ENCODE peak calls at places on chromosomes 4 and X, in ten cellular contexts. D is iris pigment epithelial cell; A is lower lobe of right lung; H is stimulated activated CD4-positive, alpha-beta T cell treated with anti-CD3 and anti-CD28 coated beads, Interleukin-2, amount 100 ng/mL, for 48 hours; E is lower leg skin; Q is activated T-cell treated with anti-CD3 and anti-CD28 coated beads, Interleukin-2, amount 50 U/mL, for 72 hours; M is H7; U is NCI-H460; N is ACHN; F is SJSA1. X is an unnamed sample.

GRCh38 chrX:13029341-13029740 is 15.1 kb downstream of the FAM9C start:
- DNase-seq in E (no peak), H (no peak), A (no peak), U (peak), N (peak), D (peak), M (no peak), F (peak), Q (no peak), X (peak)

GRCh38 chr4:22502895-22503814 is 12.7 kb downstream of the ADGRA3 start:
- DNase-seq in A (no peak), E (no peak), H (no peak), D (peak), U (no peak), N (no peak), Q (no peak), F (no peak), M (no peak), X (peak)

GRCh38 chr4:46390353-46391058 is 578 bp upstream of the GABRA2 start:
- DNase-seq in H (no peak), Q (no peak), F (no peak), D (peak), E (no peak), M (peak), N (no peak), U (no peak), A (no peak), X (no peak)

GRCh38 chrX:150150081-150150779 is 211.9 kb upstream of the EOLA2 start:
- DNase-seq in A (no peak), F (no peak), M (no peak), Q (no peak), N (no peak), H (no peak), U (no peak), E (no peak), D (no peak), X (peak)

GRCh38 chr4:163332526-163333405 is at the start of gene NPY1R:
- DNase-seq in M (peak), E (peak), A (peak), N (peak), D (peak), Q (peak), F (peak), H (no peak), U (peak), X (peak)

GRCh38 chr4:185512516-185512915 is 22.8 kb downstream of the PDLIM3 start:
- DNase-seq in M (no peak), F (no peak), E (no peak), Q (no peak), A (no peak), U (no peak), H (no peak), D (peak), N (no peak), X (peak)

GRCh38 chrX:134646671-134647070 is 11.6 kb downstream of the PLAC1 start:
- DNase-seq in D (no peak), A (no peak), E (no peak), F (no peak), Q (no peak), U (no peak), H (no peak), M (no peak), N (no peak), X (no peak)

GRCh38 chr4:15327311-15328298 is 100.2 kb upstream of the C1QTNF7 start:
- DNase-seq in F (peak), Q (no peak), E (peak), D (peak), U (no peak), N (no peak), M (no peak), A (no peak), H (no peak), X (peak)

GRCh38 chrX:51837926-51838325 is 55.5 kb upstream of the MAGED1 start:
- DNase-seq in A (no peak), U (no peak), F (no peak), H (no peak), Q (no peak), N (no peak), D (peak), E (peak), M (no peak), X (peak)

GRCh38 chr4:78560296-78560963 is 8.9 kb downstream of the ANXA3 start:
- DNase-seq in Q (no peak), H (no peak), E (no peak), A (no peak), M (no peak), D (peak), U (peak), F (peak), N (peak), X (peak)

GRCh38 chrX:22674947-22675346 is 324.8 kb upstream of the DDX53 start:
- DNase-seq in D (no peak), A (no peak), N (no peak), H (no peak), M (no peak), U (no peak), E (no peak), F (no peak), Q (no peak), X (no peak)

GRCh38 chrX:153778151-153778551 is 2.7 kb upstream of the SRPK3 start:
- DNase-seq in N (no peak), E (no peak), F (no peak), Q (no peak), M (peak), H (no peak), U (no peak), D (no peak), A (no peak), X (no peak)

GRCh38 chr4:161762796-161763195 is 401.0 kb downstream of the FSTL5 start:
- DNase-seq in A (no peak), Q (no peak), D (peak), E (no peak), H (no peak), M (no peak), N (no peak), F (no peak), U (no peak), X (peak)

GRCh38 chr4:69484011-69484410 is 11.7 kb downstream of the UGT2B4 start:
- DNase-seq in U (no peak), F (no peak), D (no peak), A (no peak), M (no peak), H (no peak), N (no peak), E (no peak), Q (no peak), X (no peak)

GRCh38 chrX:85922821-85923220 is 124.5 kb downstream of the CHM start:
- DNase-seq in F (no peak), D (peak), U (no peak), E (no peak), H (no peak), Q (no peak), A (no peak), N (no peak), M (no peak), X (peak)

GRCh38 chr4:55378617-55379467 is 16.9 kb upstream of the TMEM165 start:
- DNase-seq in E (no peak), Q (no peak), U (peak), A (peak), N (no peak), M (no peak), F (peak), H (no peak), D (no peak), X (peak)

GRCh38 chrX:77003956-77004355 is 443.2 kb upstream of the FGF16 start:
- DNase-seq in Q (peak), F (no peak), D (no peak), A (no peak), H (peak), U (no peak), E (no peak), M (no peak), N (no peak), X (no peak)

GRCh38 chr4:143555676-143556075 is 42.2 kb downstream of the SMARCA5 start:
- DNase-seq in D (peak), U (no peak), E (no peak), Q (no peak), A (no peak), M (no peak), H (no peak), N (no peak), F (no peak), X (no peak)

GRCh38 chr4:187209921-187210613 is 486.4 kb upstream of the FAT1 start:
- DNase-seq in M (no peak), E (no peak), F (peak), A (no peak), U (no peak), Q (no peak), N (no peak), D (peak), H (no peak), X (peak)

GRCh38 chr4:1487761-1488160 is 81.5 kb upstream of the NKX1-1 start:
- DNase-seq in A (no peak), F (no peak), N (no peak), Q (no peak), H (no peak), M (no peak), U (no peak), E (no peak), D (no peak), X (no peak)

GRCh38 chr4:107261241-107261874 is 225.2 kb upstream of the DKK2 start:
- DNase-seq in E (no peak), A (no peak), D (peak), Q (no peak), N (no peak), H (no peak), U (no peak), M (no peak), F (no peak), X (peak)

GRCh38 chr4:169115897-169116254 is 105.8 kb upstream of the CBR4 start:
- DNase-seq in F (peak), U (peak), D (peak), A (peak), E (no peak), M (peak), N (peak), H (no peak), Q (peak), X (peak)

GRCh38 chrX:84907324-84907946 is 96.2 kb upstream of the APOOL start:
- DNase-seq in F (peak), N (peak), D (peak), U (peak), A (no peak), H (no peak), Q (no peak), M (no peak), E (no peak), X (peak)

GRCh38 chrX:1717326-1717725 is 102.5 kb downstream of the ASMT start:
- DNase-seq in D (no peak), A (no peak), U (no peak), Q (no peak), N (no peak), M (no peak), F (no peak), H (no peak), E (no peak), X (no peak)

GRCh38 chr4:47075241-47075640 is 43.9 kb downstream of the GABRB1 start:
- DNase-seq in Q (no peak), F (peak), N (no peak), M (no peak), H (no peak), A (no peak), U (no peak), E (no peak), D (peak), X (peak)

GRCh38 chr4:56871357-56871993 is 36.2 kb upstream of the REST start:
- DNase-seq in U (no peak), M (peak), D (peak), H (no peak), F (peak), A (no peak), Q (no peak), E (no peak), N (no peak), X (peak)

GRCh38 chrX:14124562-14124961 is 94.9 kb upstream of the GEMIN8 start:
- DNase-seq in A (no peak), H (no peak), M (no peak), E (no peak), U (no peak), Q (no peak), F (no peak), D (no peak), N (no peak), X (no peak)

GRCh38 chr4:147825451-147826287 is 93.8 kb downstream of the ARHGAP10 start:
- DNase-seq in A (no peak), D (no peak), E (no peak), H (no peak), U (no peak), Q (no peak), F (no peak), N (no peak), M (no peak), X (no peak)

GRCh38 chr4:147799986-147800555 is 68.2 kb downstream of the ARHGAP10 start:
- DNase-seq in A (no peak), M (peak), U (no peak), E (no peak), N (no peak), H (peak), F (peak), Q (peak), D (peak), X (no peak)

GRCh38 chr4:94913316-94913715 is 155.6 kb downstream of the BMPR1B start:
- DNase-seq in U (no peak), H (no peak), D (no peak), F (no peak), Q (no peak), N (no peak), E (no peak), A (no peak), M (no peak), X (no peak)

X was measured in adipocyte.